ENCODE peak calls at places on chromosomes 6 and 20, in ten cellular contexts. O, C, N, I, G, T, B, W, Q and S are unnamed samples.

GRCh38 chr20:13819885-13820645 is 35.2 kb downstream of the NDUFAF5 start:
- DNase-seq in O (peak), C (no peak), N (peak), I (no peak), G (no peak), T (no peak), B (peak), W (peak), Q (peak), S (peak)

GRCh38 chr20:24735263-24735662 is 213.8 kb upstream of the CST7 start:
- DNase-seq in O (no peak), C (no peak), N (no peak), I (no peak), G (no peak), T (no peak), B (no peak), W (no peak), Q (no peak), S (no peak)

GRCh38 chr6:23980965-23981364 is 145.1 kb upstream of the NRSN1 start:
- DNase-seq in O (no peak), C (no peak), N (no peak), I (no peak), G (no peak), T (no peak), B (no peak), W (no peak), Q (no peak), S (no peak)

GRCh38 chr6:43089467-43089866 is 13.4 kb downstream of the PTK7 start:
- DNase-seq in O (no peak), C (no peak), N (no peak), I (no peak), G (no peak), T (no peak), B (no peak), W (no peak), Q (no peak), S (no peak)

GRCh38 chr20:19928379-19929360 is 88.5 kb upstream of the NAA20 start:
- DNase-seq in O (no peak), C (no peak), N (no peak), I (no peak), G (no peak), T (no peak), B (no peak), W (no peak), Q (no peak), S (peak)

GRCh38 chr20:39893013-39893685 is 795.9 kb downstream of the MAFB start:
- DNase-seq in O (peak), C (no peak), N (no peak), I (no peak), G (no peak), T (no peak), B (no peak), W (no peak), Q (no peak), S (no peak)

GRCh38 chr20:24741673-24742072 is 207.4 kb upstream of the CST7 start:
- DNase-seq in O (no peak), C (peak), N (no peak), I (no peak), G (no peak), T (no peak), B (no peak), W (no peak), Q (no peak), S (no peak)

GRCh38 chr6:13250703-13251102 is 77.6 kb downstream of the TBC1D7 start:
- DNase-seq in O (no peak), C (no peak), N (no peak), I (no peak), G (no peak), T (no peak), B (no peak), W (no peak), Q (no peak), S (no peak)

GRCh38 chr6:17867880-17868279 is 119.6 kb downstream of the KIF13A start:
- DNase-seq in O (peak), C (no peak), N (no peak), I (no peak), G (no peak), T (no peak), B (no peak), W (no peak), Q (no peak), S (peak)

DNA sequence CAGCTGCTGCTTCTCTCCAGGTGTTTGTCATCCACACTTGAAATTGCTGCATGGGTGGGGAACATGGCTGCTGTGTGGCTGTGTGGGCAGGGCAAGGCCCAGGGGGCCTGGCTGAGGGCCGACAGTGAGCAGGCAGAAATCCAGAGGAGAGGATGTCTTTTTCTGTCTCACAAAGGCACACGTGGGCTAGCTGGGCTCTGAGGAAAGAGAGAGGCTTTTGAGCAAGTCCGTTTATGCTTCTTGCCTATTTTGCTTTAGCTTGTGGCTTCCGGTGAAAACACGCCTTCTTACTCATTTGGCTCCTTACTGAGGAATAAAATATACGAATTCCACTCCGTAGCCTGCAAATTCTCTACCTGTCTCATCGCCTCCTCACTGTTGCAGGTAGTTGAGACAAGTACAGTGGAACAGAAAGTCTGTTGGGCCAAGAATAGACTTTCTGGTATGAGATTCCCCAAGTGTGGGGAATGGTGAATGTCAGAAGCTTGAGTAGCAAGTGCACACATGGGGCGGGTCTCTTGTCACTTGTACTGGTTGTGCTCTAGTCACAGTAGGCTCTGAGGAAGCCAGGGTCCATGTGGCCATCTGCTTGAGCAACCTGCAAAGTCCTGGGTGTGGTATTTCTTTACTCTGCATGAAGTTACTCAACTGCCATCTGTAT is 28.4 kb downstream of the WRNIP1 start:
- DNase-seq in O (no peak), C (no peak), N (no peak), I (no peak), G (no peak), T (no peak), B (no peak), W (no peak), Q (no peak), S (no peak)
- H3K27ac ChIP-seq in O (no peak), C (peak), N (no peak), I (no peak), G (peak), T (peak), B (no peak), W (peak), Q (no peak), S (peak)

GRCh38 chr6:117909638-117910037 is 2.6 kb downstream of the SLC35F1 start:
- DNase-seq in O (no peak), C (no peak), N (no peak), I (no peak), G (no peak), T (no peak), B (no peak), W (no peak), Q (no peak), S (no peak)

GRCh38 chr6:117907600-117908245 is 659 bp downstream of the SLC35F1 start:
- DNase-seq in O (no peak), C (no peak), N (no peak), I (no peak), G (no peak), T (no peak), B (peak), W (no peak), Q (no peak), S (no peak)

GRCh38 chr6:117906454-117906904 is 585 bp upstream of the SLC35F1 start:
- DNase-seq in O (no peak), C (no peak), N (no peak), I (no peak), G (no peak), T (no peak), B (no peak), W (no peak), Q (no peak), S (no peak)

GRCh38 chr6:117906905-117907599 is at the start of gene SLC35F1:
- DNase-seq in O (peak), C (no peak), N (peak), I (no peak), G (no peak), T (peak), B (peak), W (peak), Q (no peak), S (peak)

GRCh38 chr6:117908246-117909107 is 1.4 kb downstream of the SLC35F1 start:
- DNase-seq in O (no peak), C (no peak), N (no peak), I (no peak), G (no peak), T (no peak), B (peak), W (no peak), Q (no peak), S (no peak)
- TF ChIP-seq CTCF in O (no peak), C (no peak), N (no peak), I (no peak), G (no peak), T (no peak), B (no peak), W (no peak), Q (no peak), S (no peak)

GRCh38 chr6:27479319-27480182 is 6.6 kb upstream of the ZNF184 start:
- DNase-seq in O (peak), C (peak), N (peak), I (peak), G (peak), T (peak), B (peak), W (peak), Q (peak), S (peak)

GRCh38 chr6:27478706-27479318 is 5.9 kb upstream of the ZNF184 start:
- DNase-seq in O (peak), C (peak), N (peak), I (peak), G (peak), T (peak), B (peak), W (peak), Q (peak), S (peak)

GRCh38 chr6:27478141-27478705 is 5.3 kb upstream of the ZNF184 start:
- DNase-seq in O (peak), C (no peak), N (no peak), I (peak), G (no peak), T (no peak), B (no peak), W (peak), Q (peak), S (no peak)

GRCh38 chr6:27476090-27476489 is 3.2 kb upstream of the ZNF184 start:
- DNase-seq in O (no peak), C (no peak), N (no peak), I (no peak), G (no peak), T (no peak), B (no peak), W (no peak), Q (no peak), S (no peak)

DNA sequence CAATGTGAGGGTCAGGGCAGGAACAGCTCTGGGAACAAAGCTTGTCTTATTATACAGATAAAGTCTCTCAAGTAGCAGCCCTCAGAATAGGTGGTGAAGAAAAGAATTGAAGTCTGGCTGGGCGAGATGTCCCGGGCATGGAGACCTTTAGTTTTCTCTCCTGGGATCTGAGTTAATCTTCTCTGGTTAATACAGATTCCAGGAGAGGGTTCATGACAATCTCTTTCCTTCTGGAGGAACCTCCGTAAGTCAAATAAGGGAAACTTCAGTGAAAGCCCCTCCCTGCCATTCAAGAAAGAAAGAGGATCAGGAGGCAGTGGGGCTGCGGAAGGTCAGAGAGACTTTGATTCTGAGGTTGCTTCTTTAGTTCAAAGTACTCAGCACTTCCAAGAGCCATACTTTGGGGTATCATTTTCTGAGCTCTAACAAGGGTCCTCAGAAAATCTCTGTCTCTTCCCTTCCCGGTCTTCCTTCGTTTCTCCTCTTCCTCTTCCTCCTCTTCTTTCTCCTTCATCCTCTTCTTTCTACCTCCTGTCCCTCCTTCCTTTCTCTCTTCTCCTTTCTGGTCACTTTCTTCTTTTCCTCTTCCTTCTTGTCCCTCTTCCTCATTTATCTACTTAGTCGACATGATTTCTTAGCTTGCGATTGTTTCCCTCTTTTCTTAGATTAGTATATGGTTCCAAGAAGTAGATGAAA is 4.6 kb upstream of the ZNF184 start:
- DNase-seq in O (no peak), C (no peak), N (no peak), I (no peak), G (no peak), T (no peak), B (no peak), W (no peak), Q (no peak), S (no peak)
- H3K27ac ChIP-seq in O (no peak), C (peak), N (no peak), I (peak), G (peak), T (peak), B (peak), W (peak), Q (peak), S (no peak)

GRCh38 chr6:57267586-57268293 is 45.6 kb upstream of the RAB23 start:
- DNase-seq in O (peak), C (no peak), N (peak), I (peak), G (no peak), T (peak), B (peak), W (peak), Q (peak), S (peak)

GRCh38 chr6:57262491-57262890 is 40.4 kb upstream of the RAB23 start:
- DNase-seq in O (no peak), C (peak), N (no peak), I (no peak), G (no peak), T (peak), B (peak), W (no peak), Q (peak), S (no peak)

GRCh38 chr6:57262901-57263694 is 41.0 kb upstream of the RAB23 start:
- DNase-seq in O (peak), C (peak), N (no peak), I (no peak), G (no peak), T (no peak), B (no peak), W (no peak), Q (peak), S (no peak)

GRCh38 chr6:57265755-57266221 is 43.7 kb upstream of the RAB23 start:
- DNase-seq in O (peak), C (no peak), N (no peak), I (no peak), G (no peak), T (no peak), B (no peak), W (no peak), Q (no peak), S (no peak)

GRCh38 chr6:57268294-57268640 is 46.2 kb upstream of the RAB23 start:
- DNase-seq in O (no peak), C (no peak), N (no peak), I (no peak), G (no peak), T (no peak), B (no peak), W (no peak), Q (no peak), S (no peak)
- TF ChIP-seq CTCF in O (no peak), C (no peak), N (no peak), I (no peak), G (no peak), T (no peak), B (no peak), W (peak), Q (no peak), S (no peak)

GRCh38 chr6:37503486-37503980 is 3.8 kb upstream of the CCDC167 start:
- DNase-seq in O (no peak), C (no peak), N (no peak), I (no peak), G (no peak), T (no peak), B (no peak), W (no peak), Q (no peak), S (no peak)
- H3K27ac ChIP-seq in O (no peak), C (no peak), N (no peak), I (peak), G (no peak), T (no peak), B (no peak), W (peak), Q (no peak), S (no peak)

DNA sequence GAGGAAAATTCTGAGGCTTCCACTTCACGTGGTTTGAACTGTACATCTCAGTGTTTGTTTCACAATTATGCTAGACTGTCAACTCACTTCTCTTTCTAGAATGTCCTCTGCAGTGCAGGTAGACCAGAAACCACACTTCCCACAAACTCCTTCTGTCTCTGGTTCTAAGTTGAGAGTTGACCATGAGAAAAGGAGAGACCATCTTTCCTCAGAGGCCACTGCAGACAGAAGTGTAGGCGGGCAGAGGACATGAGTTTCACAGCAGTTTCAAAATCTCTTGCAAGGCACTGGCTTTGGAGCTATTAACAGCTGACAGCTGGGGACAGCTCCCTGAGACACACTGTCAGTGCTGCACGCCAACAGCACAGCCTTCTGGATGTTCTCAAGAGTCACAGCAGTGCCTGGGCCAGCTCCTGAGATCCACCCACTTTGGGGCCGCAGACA is 55.4 kb upstream of the MOXD1 start:
- DNase-seq in O (no peak), C (no peak), N (no peak), I (no peak), G (no peak), T (peak), B (no peak), W (no peak), Q (no peak), S (no peak)
- TF ChIP-seq CTCF in O (no peak), C (no peak), N (no peak), I (no peak), G (no peak), T (peak), B (no peak), W (no peak), Q (no peak), S (no peak)

GRCh38 chr20:46954490-46955038 is 59.9 kb downstream of the EYA2 start:
- DNase-seq in O (peak), C (no peak), N (peak), I (no peak), G (peak), T (no peak), B (no peak), W (no peak), Q (no peak), S (peak)
- H3K27ac ChIP-seq in O (peak), C (no peak), N (peak), I (no peak), G (peak), T (no peak), B (no peak), W (no peak), Q (no peak), S (no peak)

GRCh38 chr6:87074051-87074711 is 20.7 kb downstream of the CGA start:
- DNase-seq in O (no peak), C (no peak), N (no peak), I (no peak), G (no peak), T (peak), B (peak), W (no peak), Q (no peak), S (no peak)

GRCh38 chr6:87082160-87082721 is 12.7 kb downstream of the CGA start:
- DNase-seq in O (no peak), C (no peak), N (no peak), I (no peak), G (no peak), T (no peak), B (no peak), W (no peak), Q (no peak), S (no peak)

GRCh38 chr6:87078983-87079616 is 15.8 kb downstream of the CGA start:
- DNase-seq in O (peak), C (peak), N (peak), I (peak), G (no peak), T (peak), B (peak), W (peak), Q (peak), S (peak)
- TF ChIP-seq CTCF in O (peak), C (peak), N (peak), I (peak), G (peak), T (peak), B (no peak), W (peak), Q (peak), S (peak)

GRCh38 chr6:36624461-36625160 is 30.4 kb downstream of the SRSF3 start:
- DNase-seq in O (no peak), C (peak), N (no peak), I (no peak), G (no peak), T (no peak), B (no peak), W (no peak), Q (no peak), S (no peak)

GRCh38 chr6:36625161-36625919 is 31.2 kb downstream of the SRSF3 start:
- DNase-seq in O (peak), C (peak), N (no peak), I (no peak), G (no peak), T (no peak), B (peak), W (no peak), Q (peak), S (no peak)

GRCh38 chr6:36626636-36627035 is 32.5 kb downstream of the SRSF3 start:
- DNase-seq in O (no peak), C (no peak), N (no peak), I (no peak), G (no peak), T (no peak), B (no peak), W (no peak), Q (no peak), S (no peak)

GRCh38 chr6:36627801-36628246 is 33.7 kb downstream of the SRSF3 start:
- DNase-seq in O (peak), C (peak), N (no peak), I (no peak), G (peak), T (peak), B (peak), W (no peak), Q (peak), S (no peak)

GRCh38 chr6:36627141-36627540 is 33.0 kb downstream of the SRSF3 start:
- DNase-seq in O (no peak), C (peak), N (no peak), I (no peak), G (no peak), T (no peak), B (no peak), W (no peak), Q (no peak), S (no peak)
- H3K27ac ChIP-seq in O (no peak), C (peak), N (no peak), I (no peak), G (peak), T (peak), B (peak), W (no peak), Q (peak), S (peak)

GRCh38 chr20:37530696-37531095 is 3.0 kb upstream of the BLCAP start:
- DNase-seq in O (no peak), C (no peak), N (no peak), I (no peak), G (no peak), T (no peak), B (peak), W (no peak), Q (no peak), S (no peak)

GRCh38 chr20:37527638-37528441 is at the start of gene BLCAP:
- DNase-seq in O (peak), C (peak), N (peak), I (peak), G (peak), T (peak), B (peak), W (peak), Q (peak), S (peak)

GRCh38 chr20:37529968-37530600 is 2.4 kb upstream of the BLCAP start:
- DNase-seq in O (no peak), C (no peak), N (no peak), I (no peak), G (no peak), T (no peak), B (peak), W (no peak), Q (no peak), S (no peak)

GRCh38 chr20:37528442-37529213 is 952 bp upstream of the BLCAP start:
- DNase-seq in O (no peak), C (no peak), N (no peak), I (no peak), G (no peak), T (no peak), B (peak), W (no peak), Q (no peak), S (no peak)

GRCh38 chr20:37529214-37529967 is 1.7 kb upstream of the BLCAP start:
- DNase-seq in O (no peak), C (no peak), N (peak), I (no peak), G (no peak), T (no peak), B (peak), W (no peak), Q (no peak), S (no peak)
- TF ChIP-seq CTCF in O (no peak), C (no peak), N (no peak), I (no peak), G (no peak), T (no peak), B (no peak), W (no peak), Q (no peak), S (no peak)